ENCODE peak calls at places on chromosome 21, in seven cellular contexts. One of them, this sample, is unnamed.

GRCh38 chr21:34965200-34966174 is 83.6 kb downstream of the RUNX1 start:
- DNase-seq in astrocyte of the spinal cord: peak
- DNase-seq in GM20000: no peak
- DNase-seq in GM13977: no peak
- DNase-seq in fibroblast of mammary gland: peak
- DNase-seq in type B pancreatic cell: no peak
- DNase-seq in epithelial cell of esophagus: peak
- DNase-seq in this sample: no peak

GRCh38 chr21:31860851-31861250 is 12.0 kb upstream of the HUNK start:
- DNase-seq in astrocyte of the spinal cord: no peak
- DNase-seq in GM20000: no peak
- DNase-seq in GM13977: no peak
- DNase-seq in fibroblast of mammary gland: no peak
- DNase-seq in type B pancreatic cell: no peak
- DNase-seq in epithelial cell of esophagus: no peak
- DNase-seq in this sample: no peak

GRCh38 chr21:22892757-22893156 is 1894.5 kb downstream of the NCAM2 start:
- DNase-seq in astrocyte of the spinal cord: no peak
- DNase-seq in GM20000: no peak
- DNase-seq in GM13977: no peak
- DNase-seq in fibroblast of mammary gland: no peak
- DNase-seq in type B pancreatic cell: no peak
- DNase-seq in epithelial cell of esophagus: no peak
- DNase-seq in this sample: no peak

GRCh38 chr21:31732538-31732864 is 583 bp upstream of the SCAF4 start:
- DNase-seq in astrocyte of the spinal cord: peak
- DNase-seq in GM20000: no peak
- DNase-seq in GM13977: no peak
- DNase-seq in fibroblast of mammary gland: no peak
- DNase-seq in type B pancreatic cell: no peak
- DNase-seq in epithelial cell of esophagus: no peak
- DNase-seq in this sample: no peak

GRCh38 chr21:35478096-35479080 is 429.3 kb upstream of the RUNX1 start:
- DNase-seq in astrocyte of the spinal cord: peak
- DNase-seq in GM20000: no peak
- DNase-seq in GM13977: no peak
- DNase-seq in fibroblast of mammary gland: peak
- DNase-seq in type B pancreatic cell: no peak
- DNase-seq in epithelial cell of esophagus: no peak
- DNase-seq in this sample: no peak

GRCh38 chr21:17389311-17389710 is 123.5 kb upstream of the CXADR start:
- DNase-seq in astrocyte of the spinal cord: no peak
- DNase-seq in GM20000: no peak
- DNase-seq in GM13977: no peak
- DNase-seq in fibroblast of mammary gland: no peak
- DNase-seq in type B pancreatic cell: no peak
- DNase-seq in epithelial cell of esophagus: no peak
- DNase-seq in this sample: no peak

GRCh38 chr21:14452031-14452778 is 69.3 kb upstream of the HSPA13 start:
- DNase-seq in astrocyte of the spinal cord: no peak
- DNase-seq in GM20000: no peak
- DNase-seq in GM13977: no peak
- DNase-seq in fibroblast of mammary gland: no peak
- DNase-seq in type B pancreatic cell: no peak
- DNase-seq in epithelial cell of esophagus: no peak
- DNase-seq in this sample: peak

GRCh38 chr21:21297211-21297610 is 299.0 kb downstream of the NCAM2 start:
- DNase-seq in astrocyte of the spinal cord: no peak
- DNase-seq in GM20000: no peak
- DNase-seq in GM13977: no peak
- DNase-seq in fibroblast of mammary gland: no peak
- DNase-seq in type B pancreatic cell: no peak
- DNase-seq in epithelial cell of esophagus: no peak
- DNase-seq in this sample: no peak

GRCh38 chr21:31248598-31248997 is 95.5 kb downstream of the TIAM1 start:
- DNase-seq in astrocyte of the spinal cord: peak
- DNase-seq in GM20000: no peak
- DNase-seq in GM13977: no peak
- DNase-seq in fibroblast of mammary gland: peak
- DNase-seq in type B pancreatic cell: no peak
- DNase-seq in epithelial cell of esophagus: peak
- DNase-seq in this sample: no peak

GRCh38 chr21:21373969-21374368 is 375.8 kb downstream of the NCAM2 start:
- DNase-seq in astrocyte of the spinal cord: peak
- DNase-seq in GM20000: no peak
- DNase-seq in GM13977: no peak
- DNase-seq in fibroblast of mammary gland: peak
- DNase-seq in type B pancreatic cell: no peak
- DNase-seq in epithelial cell of esophagus: no peak
- DNase-seq in this sample: no peak

GRCh38 chr21:15560383-15561056 is 169.3 kb upstream of the USP25 start:
- DNase-seq in astrocyte of the spinal cord: peak
- DNase-seq in GM20000: no peak
- DNase-seq in GM13977: no peak
- DNase-seq in fibroblast of mammary gland: no peak
- DNase-seq in type B pancreatic cell: no peak
- DNase-seq in epithelial cell of esophagus: no peak
- DNase-seq in this sample: peak

GRCh38 chr21:25734654-25735220 is at the start of the genes ATP5PF and GABPA:
- DNase-seq in astrocyte of the spinal cord: peak
- DNase-seq in GM20000: peak
- DNase-seq in GM13977: peak
- DNase-seq in fibroblast of mammary gland: peak
- DNase-seq in type B pancreatic cell: peak
- DNase-seq in epithelial cell of esophagus: peak
- DNase-seq in this sample: peak

GRCh38 chr21:36908260-36908908 is 58.1 kb downstream of the HLCS start:
- DNase-seq in astrocyte of the spinal cord: no peak
- DNase-seq in GM20000: no peak
- DNase-seq in GM13977: no peak
- DNase-seq in fibroblast of mammary gland: no peak
- DNase-seq in type B pancreatic cell: no peak
- DNase-seq in epithelial cell of esophagus: no peak
- DNase-seq in this sample: no peak

GRCh38 chr21:16193758-16194606 is 464.2 kb downstream of the USP25 start:
- DNase-seq in astrocyte of the spinal cord: peak
- DNase-seq in GM20000: peak
- DNase-seq in GM13977: no peak
- DNase-seq in fibroblast of mammary gland: peak
- DNase-seq in type B pancreatic cell: no peak
- DNase-seq in epithelial cell of esophagus: peak
- DNase-seq in this sample: peak

GRCh38 chr21:31261759-31262158 is 82.3 kb downstream of the TIAM1 start:
- DNase-seq in astrocyte of the spinal cord: no peak
- DNase-seq in GM20000: no peak
- DNase-seq in GM13977: no peak
- DNase-seq in fibroblast of mammary gland: no peak
- DNase-seq in type B pancreatic cell: no peak
- DNase-seq in epithelial cell of esophagus: no peak
- DNase-seq in this sample: no peak

GRCh38 chr21:14114251-14114650 is 96.5 kb downstream of the LIPI start:
- DNase-seq in astrocyte of the spinal cord: no peak
- DNase-seq in GM20000: no peak
- DNase-seq in GM13977: no peak
- DNase-seq in fibroblast of mammary gland: no peak
- DNase-seq in type B pancreatic cell: no peak
- DNase-seq in epithelial cell of esophagus: peak
- DNase-seq in this sample: no peak

GRCh38 chr21:43360441-43361126 is 66.3 kb downstream of the SIK1 start:
- DNase-seq in astrocyte of the spinal cord: no peak
- DNase-seq in GM20000: no peak
- DNase-seq in GM13977: no peak
- DNase-seq in fibroblast of mammary gland: no peak
- DNase-seq in type B pancreatic cell: no peak
- DNase-seq in epithelial cell of esophagus: no peak
- DNase-seq in this sample: no peak

GRCh38 chr21:43361493-43362296 is 65.2 kb downstream of the SIK1 start:
- DNase-seq in astrocyte of the spinal cord: peak
- DNase-seq in GM20000: peak
- DNase-seq in GM13977: peak
- DNase-seq in fibroblast of mammary gland: peak
- DNase-seq in type B pancreatic cell: no peak
- DNase-seq in epithelial cell of esophagus: peak
- DNase-seq in this sample: peak

GRCh38 chr21:43362306-43362927 is 64.5 kb downstream of the SIK1 start:
- DNase-seq in astrocyte of the spinal cord: peak
- DNase-seq in GM20000: peak
- DNase-seq in GM13977: peak
- DNase-seq in fibroblast of mammary gland: peak
- DNase-seq in type B pancreatic cell: no peak
- DNase-seq in epithelial cell of esophagus: peak
- DNase-seq in this sample: peak

GRCh38 chr21:43362928-43363314 is 64.0 kb downstream of the SIK1 start:
- DNase-seq in astrocyte of the spinal cord: peak
- DNase-seq in GM20000: no peak
- DNase-seq in GM13977: no peak
- DNase-seq in fibroblast of mammary gland: no peak
- DNase-seq in type B pancreatic cell: no peak
- DNase-seq in epithelial cell of esophagus: no peak
- DNase-seq in this sample: peak

DNA sequence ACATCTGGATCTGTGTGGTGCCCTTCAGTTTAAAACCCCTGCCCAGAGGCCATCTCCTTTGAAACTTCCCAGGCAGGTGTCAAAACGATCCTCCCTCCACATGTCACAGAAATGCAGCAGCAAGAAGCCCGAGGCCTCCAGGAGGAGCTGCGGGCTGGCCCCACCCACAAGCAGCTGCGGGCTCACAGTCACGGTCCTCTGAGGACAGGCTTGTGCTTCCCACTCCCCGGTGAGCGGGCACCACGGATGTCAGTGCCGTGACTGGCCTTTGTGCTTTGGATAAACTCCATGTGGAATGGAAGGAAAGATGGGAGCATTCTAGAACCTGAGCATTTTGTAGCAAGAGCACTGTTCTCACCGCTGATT is 65.8 kb downstream of the SIK1 start:
- DNase-seq in astrocyte of the spinal cord: no peak
- DNase-seq in GM20000: no peak
- DNase-seq in GM13977: no peak
- DNase-seq in fibroblast of mammary gland: peak
- DNase-seq in type B pancreatic cell: no peak
- DNase-seq in epithelial cell of esophagus: peak
- DNase-seq in this sample: peak
- TF ChIP-seq CTCF in astrocyte of the spinal cord: no peak
- TF ChIP-seq CTCF in GM20000: no peak
- TF ChIP-seq CTCF in GM13977: no peak
- TF ChIP-seq CTCF in fibroblast of mammary gland: no peak
- TF ChIP-seq CTCF in type B pancreatic cell: no peak
- TF ChIP-seq CTCF in epithelial cell of esophagus: no peak
- TF ChIP-seq CTCF in this sample: no peak

DNA sequence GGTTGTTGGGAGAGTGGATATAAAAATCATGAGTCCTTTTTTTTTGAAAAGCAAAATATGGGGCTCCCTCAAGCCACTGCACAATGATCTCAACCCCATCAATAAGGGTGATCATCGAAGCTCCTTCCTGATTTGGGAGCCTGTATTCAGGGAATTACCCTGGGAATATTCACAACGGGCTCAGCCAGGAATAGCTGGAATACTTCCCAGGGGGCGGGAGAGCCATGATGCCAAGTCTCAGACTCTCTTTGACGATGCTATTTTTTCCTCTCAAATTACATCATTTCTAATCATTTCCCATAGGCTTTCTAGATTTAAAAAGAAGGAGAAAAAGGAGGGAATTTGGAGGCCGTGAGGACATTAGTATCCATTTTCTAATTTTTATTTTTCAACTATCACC is 18.4 kb downstream of the OLIG1 start:
- DNase-seq in astrocyte of the spinal cord: no peak
- DNase-seq in GM20000: no peak
- DNase-seq in GM13977: no peak
- DNase-seq in fibroblast of mammary gland: no peak
- DNase-seq in type B pancreatic cell: no peak
- DNase-seq in epithelial cell of esophagus: no peak
- DNase-seq in this sample: no peak
- TF ChIP-seq CTCF in astrocyte of the spinal cord: no peak
- TF ChIP-seq CTCF in GM20000: no peak
- TF ChIP-seq CTCF in GM13977: no peak
- TF ChIP-seq CTCF in fibroblast of mammary gland: no peak
- TF ChIP-seq CTCF in type B pancreatic cell: no peak
- TF ChIP-seq CTCF in epithelial cell of esophagus: no peak
- TF ChIP-seq CTCF in this sample: no peak

GRCh38 chr21:38380391-38381137 is 117.7 kb downstream of the ERG start:
- DNase-seq in astrocyte of the spinal cord: peak
- DNase-seq in GM20000: no peak
- DNase-seq in GM13977: no peak
- DNase-seq in fibroblast of mammary gland: peak
- DNase-seq in type B pancreatic cell: no peak
- DNase-seq in epithelial cell of esophagus: peak
- DNase-seq in this sample: no peak
- TF ChIP-seq CTCF in astrocyte of the spinal cord: peak
- TF ChIP-seq CTCF in GM20000: no peak
- TF ChIP-seq CTCF in GM13977: no peak
- TF ChIP-seq CTCF in fibroblast of mammary gland: peak
- TF ChIP-seq CTCF in type B pancreatic cell: peak
- TF ChIP-seq CTCF in epithelial cell of esophagus: no peak
- TF ChIP-seq CTCF in this sample: peak

GRCh38 chr21:45192332-45192731 is 95.4 kb downstream of the POFUT2 start:
- DNase-seq in astrocyte of the spinal cord: no peak
- DNase-seq in GM20000: no peak
- DNase-seq in GM13977: no peak
- DNase-seq in fibroblast of mammary gland: no peak
- DNase-seq in type B pancreatic cell: no peak
- DNase-seq in epithelial cell of esophagus: no peak
- DNase-seq in this sample: no peak
- TF ChIP-seq CTCF in astrocyte of the spinal cord: no peak
- TF ChIP-seq CTCF in GM20000: peak
- TF ChIP-seq CTCF in GM13977: no peak
- TF ChIP-seq CTCF in fibroblast of mammary gland: no peak
- TF ChIP-seq CTCF in type B pancreatic cell: no peak
- TF ChIP-seq CTCF in epithelial cell of esophagus: peak
- TF ChIP-seq CTCF in this sample: peak

DNA sequence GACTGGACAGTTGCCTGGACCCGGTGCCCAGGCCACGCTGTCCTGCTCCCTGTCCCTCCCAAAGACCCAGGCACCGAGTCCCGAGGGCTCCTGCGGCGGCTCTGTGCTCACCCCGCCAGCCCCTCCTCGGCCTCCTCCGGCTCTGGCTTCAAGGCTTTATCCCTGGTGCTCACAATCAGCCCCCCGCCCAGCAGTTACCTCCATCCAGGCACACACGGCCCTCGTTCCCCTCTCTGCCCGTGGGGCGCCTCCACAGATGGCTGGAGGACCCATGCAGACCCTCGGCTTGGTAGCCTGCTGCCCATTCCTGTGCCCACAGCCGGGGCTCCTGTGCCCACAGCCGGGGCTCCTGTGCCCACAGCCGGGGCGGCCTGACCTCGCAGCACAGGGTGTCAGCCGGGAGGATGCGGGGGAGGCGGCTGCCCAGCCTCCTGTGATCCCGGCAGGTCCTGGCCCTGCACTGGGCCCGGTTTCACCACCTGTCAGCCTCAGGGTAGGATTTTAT is 52.3 kb upstream of the COL18A1 start:
- DNase-seq in astrocyte of the spinal cord: no peak
- DNase-seq in GM20000: no peak
- DNase-seq in GM13977: no peak
- DNase-seq in fibroblast of mammary gland: no peak
- DNase-seq in type B pancreatic cell: no peak
- DNase-seq in epithelial cell of esophagus: no peak
- DNase-seq in this sample: no peak
- TF ChIP-seq CTCF in astrocyte of the spinal cord: no peak
- TF ChIP-seq CTCF in GM20000: no peak
- TF ChIP-seq CTCF in GM13977: no peak
- TF ChIP-seq CTCF in fibroblast of mammary gland: no peak
- TF ChIP-seq CTCF in type B pancreatic cell: no peak
- TF ChIP-seq CTCF in epithelial cell of esophagus: no peak
- TF ChIP-seq CTCF in this sample: no peak

GRCh38 chr21:41625428-41625827 is 117.5 kb upstream of the TMPRSS2 start:
- DNase-seq in astrocyte of the spinal cord: no peak
- DNase-seq in GM20000: no peak
- DNase-seq in GM13977: no peak
- DNase-seq in fibroblast of mammary gland: no peak
- DNase-seq in type B pancreatic cell: no peak
- DNase-seq in epithelial cell of esophagus: no peak
- DNase-seq in this sample: no peak
- TF ChIP-seq CTCF in astrocyte of the spinal cord: no peak
- TF ChIP-seq CTCF in GM20000: no peak
- TF ChIP-seq CTCF in GM13977: no peak
- TF ChIP-seq CTCF in fibroblast of mammary gland: no peak
- TF ChIP-seq CTCF in type B pancreatic cell: no peak
- TF ChIP-seq CTCF in epithelial cell of esophagus: no peak
- TF ChIP-seq CTCF in this sample: no peak

This sample was measured in activated CD8-positive, alpha-beta T cell treated with anti-CD3 and anti-CD28 coated beads for 36 hours.